ENCODE peak calls at places on chromosomes 16 and 17, in nine cellular contexts. One of them, this sample, is unnamed.
A peak's percentile ranks its signal among the peaks of the same experiment; 100 is the strongest.

GRCh38 chr17:59335685-59336084 is 4.2 kb downstream of the YPEL2 start:
- DNase-seq in A549: no peak
- DNase-seq in HCT116: no peak
- DNase-seq in HepG2: no peak
- DNase-seq in GM12878: no peak
- DNase-seq in Panc1: no peak
- DNase-seq in K562: no peak
- DNase-seq in GM23338: no peak
- DNase-seq in SK-N-SH: no peak
- DNase-seq in this sample: no peak

GRCh38 chr17:71117461-71117860 is 948.1 kb downstream of the KCNJ2 start:
- DNase-seq in A549: no peak
- DNase-seq in HCT116: no peak
- DNase-seq in HepG2: no peak
- DNase-seq in GM12878: no peak
- DNase-seq in Panc1: no peak
- DNase-seq in K562: no peak
- DNase-seq in GM23338: no peak
- DNase-seq in SK-N-SH: no peak
- DNase-seq in this sample: no peak

GRCh38 chr16:29807426-29808218 is 1.3 kb downstream of the MAZ start:
- DNase-seq in A549: peak; percentile 95
- DNase-seq in HCT116: peak; percentile 82
- DNase-seq in HepG2: peak; percentile 81
- DNase-seq in GM12878: no peak
- DNase-seq in Panc1: no peak
- DNase-seq in K562: peak; percentile 96
- DNase-seq in GM23338: peak; percentile 82
- DNase-seq in SK-N-SH: peak; percentile 77
- DNase-seq in this sample: peak; percentile 81

GRCh38 chr16:69706256-69706974 is 19.9 kb downstream of the NQO1 start:
- DNase-seq in A549: no peak
- DNase-seq in HCT116: no peak
- DNase-seq in HepG2: no peak
- DNase-seq in GM12878: no peak
- DNase-seq in Panc1: no peak
- DNase-seq in K562: no peak
- DNase-seq in GM23338: no peak
- DNase-seq in SK-N-SH: no peak
- DNase-seq in this sample: peak; percentile 26

GRCh38 chr16:7518158-7518557 is 185.5 kb downstream of the RBFOX1 start:
- DNase-seq in A549: no peak
- DNase-seq in HCT116: no peak
- DNase-seq in HepG2: no peak
- DNase-seq in GM12878: no peak
- DNase-seq in Panc1: no peak
- DNase-seq in K562: no peak
- DNase-seq in GM23338: no peak
- DNase-seq in SK-N-SH: no peak
- DNase-seq in this sample: no peak

GRCh38 chr17:29577778-29578211 is 9.3 kb downstream of the TP53I13 start:
- DNase-seq in A549: no peak
- DNase-seq in HCT116: no peak
- DNase-seq in HepG2: no peak
- DNase-seq in GM12878: no peak
- DNase-seq in Panc1: no peak
- DNase-seq in K562: no peak
- DNase-seq in GM23338: no peak
- DNase-seq in SK-N-SH: no peak
- DNase-seq in this sample: no peak

GRCh38 chr17:1942666-1943431 is 82.3 kb downstream of the RTN4RL1 start:
- DNase-seq in A549: no peak
- DNase-seq in HCT116: no peak
- DNase-seq in HepG2: no peak
- DNase-seq in GM12878: no peak
- DNase-seq in Panc1: no peak
- DNase-seq in K562: no peak
- DNase-seq in GM23338: no peak
- DNase-seq in SK-N-SH: no peak
- DNase-seq in this sample: no peak

GRCh38 chr17:622356-622755 is 92.3 kb downstream of the VPS53 start:
- DNase-seq in A549: peak; percentile 66
- DNase-seq in HCT116: no peak
- DNase-seq in HepG2: no peak
- DNase-seq in GM12878: no peak
- DNase-seq in Panc1: no peak
- DNase-seq in K562: no peak
- DNase-seq in GM23338: no peak
- DNase-seq in SK-N-SH: no peak
- DNase-seq in this sample: no peak

GRCh38 chr17:46795379-46795952 is 23.0 kb downstream of the WNT3 start:
- DNase-seq in A549: peak; percentile 67
- DNase-seq in HCT116: peak; percentile 84
- DNase-seq in HepG2: peak; percentile 54
- DNase-seq in GM12878: no peak
- DNase-seq in Panc1: no peak
- DNase-seq in K562: peak; percentile 95
- DNase-seq in GM23338: no peak
- DNase-seq in SK-N-SH: no peak
- DNase-seq in this sample: no peak

GRCh38 chr16:48299471-48299870 is 52.1 kb upstream of the ABCC11 start:
- DNase-seq in A549: no peak
- DNase-seq in HCT116: no peak
- DNase-seq in HepG2: no peak
- DNase-seq in GM12878: no peak
- DNase-seq in Panc1: no peak
- DNase-seq in K562: no peak
- DNase-seq in GM23338: no peak
- DNase-seq in SK-N-SH: no peak
- DNase-seq in this sample: no peak

GRCh38 chr16:55508941-55509920 is at the start of gene LPCAT2:
- DNase-seq in A549: peak; percentile 83
- DNase-seq in HCT116: peak; percentile 71
- DNase-seq in HepG2: peak; percentile 76
- DNase-seq in GM12878: no peak
- DNase-seq in Panc1: no peak
- DNase-seq in K562: peak; percentile 90
- DNase-seq in GM23338: peak; percentile 96
- DNase-seq in SK-N-SH: peak; percentile 94
- DNase-seq in this sample: peak; percentile 93

GRCh38 chr16:55506083-55506482 is 2.8 kb upstream of the LPCAT2 start:
- DNase-seq in A549: no peak
- DNase-seq in HCT116: no peak
- DNase-seq in HepG2: peak; percentile 82
- DNase-seq in GM12878: no peak
- DNase-seq in Panc1: no peak
- DNase-seq in K562: no peak
- DNase-seq in GM23338: no peak
- DNase-seq in SK-N-SH: no peak
- DNase-seq in this sample: no peak

GRCh38 chr16:55506708-55507107 is 2.2 kb upstream of the LPCAT2 start:
- DNase-seq in A549: no peak
- DNase-seq in HCT116: no peak
- DNase-seq in HepG2: no peak
- DNase-seq in GM12878: no peak
- DNase-seq in Panc1: no peak
- DNase-seq in K562: no peak
- DNase-seq in GM23338: no peak
- DNase-seq in SK-N-SH: no peak
- DNase-seq in this sample: no peak

GRCh38 chr16:55510185-55510805 is 1.4 kb downstream of the LPCAT2 start:
- DNase-seq in A549: no peak
- DNase-seq in HCT116: no peak
- DNase-seq in HepG2: no peak
- DNase-seq in GM12878: no peak
- DNase-seq in Panc1: no peak
- DNase-seq in K562: peak; percentile 29
- DNase-seq in GM23338: no peak
- DNase-seq in SK-N-SH: no peak
- DNase-seq in this sample: peak; percentile 69

DNA sequence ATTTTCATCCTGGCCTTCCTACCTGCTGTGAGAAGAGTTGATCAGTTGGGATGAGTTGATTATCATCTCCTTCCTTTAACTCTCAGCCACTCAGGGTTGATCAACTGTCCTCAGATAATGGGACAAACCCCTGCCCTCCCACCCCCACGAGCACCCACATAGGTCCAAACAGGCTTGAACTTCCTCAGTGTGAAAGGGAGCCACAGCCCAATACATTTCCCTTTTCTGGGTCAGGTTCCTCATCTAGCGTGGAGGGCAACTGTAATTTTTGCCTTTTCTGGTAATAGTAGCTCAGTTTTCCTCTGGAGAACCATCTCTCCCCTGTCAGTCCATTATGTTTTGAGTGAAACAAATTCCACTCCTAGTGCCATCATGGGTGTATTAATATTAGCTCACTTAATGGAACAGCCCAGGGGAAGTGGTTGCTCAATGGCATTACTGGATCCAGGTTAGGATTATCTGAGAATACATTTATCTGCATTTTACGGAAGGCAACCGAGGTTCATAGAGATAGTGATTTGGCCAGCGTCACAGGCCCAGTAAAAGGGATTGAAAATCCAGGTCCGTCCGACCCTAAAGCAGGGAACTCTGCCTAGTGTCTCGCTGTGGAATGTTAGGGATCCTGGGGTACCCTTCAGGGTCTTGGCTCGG is 476 bp upstream of the LPCAT2 start:
- DNase-seq in A549: no peak
- DNase-seq in HCT116: no peak
- DNase-seq in HepG2: no peak
- DNase-seq in GM12878: no peak
- DNase-seq in Panc1: no peak
- DNase-seq in K562: no peak
- DNase-seq in GM23338: no peak
- DNase-seq in SK-N-SH: no peak
- DNase-seq in this sample: no peak
- TF ChIP-seq REST in A549: no peak
- TF ChIP-seq REST in HCT116: no peak
- TF ChIP-seq REST in HepG2: no peak
- TF ChIP-seq REST in GM12878: no peak
- TF ChIP-seq REST in Panc1: no peak
- TF ChIP-seq REST in K562: no peak
- TF ChIP-seq REST in GM23338: no peak
- TF ChIP-seq REST in SK-N-SH: no peak
- TF ChIP-seq REST in this sample: no peak

DNA sequence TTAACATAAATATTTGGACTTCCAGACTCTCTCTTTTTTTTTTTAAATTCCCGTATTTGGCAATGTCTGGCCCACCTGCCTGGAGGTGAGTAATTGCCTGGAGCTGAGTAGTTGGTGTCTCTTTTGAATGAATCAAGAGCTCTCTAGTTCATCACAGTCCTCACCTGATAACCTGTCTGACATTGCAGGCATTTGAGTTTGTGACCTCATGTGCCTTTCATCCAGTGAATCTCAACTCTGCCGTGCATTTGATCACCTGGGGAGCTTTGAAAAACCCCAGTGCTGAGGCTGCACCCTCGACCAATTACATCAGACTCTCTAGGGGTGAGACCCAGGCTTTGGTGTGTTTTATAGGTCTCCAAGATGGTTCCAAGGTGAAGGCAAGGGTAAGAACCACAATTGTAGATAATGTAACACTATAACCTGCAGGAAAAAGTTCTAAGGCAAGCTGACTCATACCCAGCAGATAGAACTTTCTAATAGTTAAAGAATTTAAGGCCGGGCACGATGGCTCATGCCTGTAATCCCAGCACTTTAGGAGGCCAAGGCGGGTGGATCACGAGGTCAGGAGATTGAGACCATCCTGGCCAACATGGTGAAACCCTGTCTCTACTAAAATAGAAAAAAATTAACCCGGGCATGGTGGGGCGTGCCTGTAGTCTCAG is 24.5 kb upstream of the HS3ST2 start:
- DNase-seq in A549: no peak
- DNase-seq in HCT116: no peak
- DNase-seq in HepG2: no peak
- DNase-seq in GM12878: no peak
- DNase-seq in Panc1: no peak
- DNase-seq in K562: no peak
- DNase-seq in GM23338: no peak
- DNase-seq in SK-N-SH: no peak
- DNase-seq in this sample: no peak
- TF ChIP-seq REST in A549: no peak
- TF ChIP-seq REST in HCT116: no peak
- TF ChIP-seq REST in HepG2: no peak
- TF ChIP-seq REST in GM12878: no peak
- TF ChIP-seq REST in Panc1: no peak
- TF ChIP-seq REST in K562: no peak
- TF ChIP-seq REST in GM23338: no peak
- TF ChIP-seq REST in SK-N-SH: no peak
- TF ChIP-seq REST in this sample: no peak

DNA sequence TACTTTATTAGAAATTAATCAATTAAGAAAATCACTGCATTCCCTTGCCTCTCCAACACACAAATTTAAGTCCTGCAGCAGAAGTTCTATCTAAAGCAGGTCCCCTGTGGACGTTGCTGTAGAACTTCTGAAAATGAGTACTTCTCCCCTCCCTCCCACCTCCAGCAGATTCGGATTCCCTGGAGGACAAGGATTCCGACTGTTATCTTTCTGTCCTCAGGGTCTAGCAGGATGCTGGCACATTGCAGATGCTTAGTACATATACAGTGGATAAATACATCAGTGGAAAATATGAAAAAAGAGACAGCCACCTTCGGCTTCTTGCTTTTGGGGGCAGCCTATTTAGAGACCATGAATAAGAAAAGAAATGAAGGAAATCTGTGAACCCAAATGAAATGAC is 32.1 kb downstream of the NTN1 start:
- DNase-seq in A549: no peak
- DNase-seq in HCT116: no peak
- DNase-seq in HepG2: no peak
- DNase-seq in GM12878: no peak
- DNase-seq in Panc1: no peak
- DNase-seq in K562: no peak
- DNase-seq in GM23338: no peak
- DNase-seq in SK-N-SH: no peak
- DNase-seq in this sample: no peak
- TF ChIP-seq REST in A549: no peak
- TF ChIP-seq REST in HCT116: no peak
- TF ChIP-seq REST in HepG2: no peak
- TF ChIP-seq REST in GM12878: no peak
- TF ChIP-seq REST in Panc1: no peak
- TF ChIP-seq REST in K562: no peak
- TF ChIP-seq REST in GM23338: no peak
- TF ChIP-seq REST in SK-N-SH: no peak
- TF ChIP-seq REST in this sample: no peak

DNA sequence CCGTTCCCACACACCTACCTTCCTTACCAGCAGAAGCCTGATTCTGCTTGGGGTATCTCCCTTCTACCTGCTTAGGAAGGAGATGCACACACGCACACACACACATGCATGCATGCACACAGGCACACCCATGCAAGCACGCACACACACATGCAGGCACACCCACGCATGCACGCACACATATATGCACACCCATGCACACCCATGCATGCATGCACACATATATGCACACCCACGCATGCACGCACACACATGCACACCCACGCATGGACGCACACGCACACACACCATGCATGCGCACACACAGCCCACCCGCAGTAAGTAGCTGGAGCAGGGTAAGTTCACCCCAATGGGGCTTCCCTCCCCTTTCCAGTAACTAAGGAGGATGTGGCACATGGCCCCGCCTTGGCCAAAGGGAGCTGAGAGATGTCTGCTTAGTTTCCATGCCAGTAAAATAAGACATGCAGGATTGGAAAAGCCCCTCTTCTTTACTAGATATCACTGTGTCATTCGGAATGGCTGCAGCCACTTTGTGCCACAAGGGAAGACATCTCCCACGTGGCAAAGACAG is 33.7 kb downstream of the ADCY9 start:
- DNase-seq in A549: no peak
- DNase-seq in HCT116: no peak
- DNase-seq in HepG2: no peak
- DNase-seq in GM12878: no peak
- DNase-seq in Panc1: no peak
- DNase-seq in K562: no peak
- DNase-seq in GM23338: no peak
- DNase-seq in SK-N-SH: no peak
- DNase-seq in this sample: no peak
- TF ChIP-seq REST in A549: no peak
- TF ChIP-seq REST in HCT116: no peak
- TF ChIP-seq REST in HepG2: no peak
- TF ChIP-seq REST in GM12878: no peak
- TF ChIP-seq REST in Panc1: no peak
- TF ChIP-seq REST in K562: no peak
- TF ChIP-seq REST in GM23338: no peak
- TF ChIP-seq REST in SK-N-SH: no peak
- TF ChIP-seq REST in this sample: no peak